ENCODE peak calls at places on chromosomes 16 and 17, in seven cellular contexts. One of them, this sample, is unnamed.

GRCh38 chr17:46796080-46796479 is 22.4 kb downstream of the WNT3 start:
- DNase-seq in Peyer's patch: no peak
- DNase-seq in gastrocnemius medialis: no peak
- DNase-seq in sigmoid colon: no peak
- DNase-seq in transverse colon: no peak
- DNase-seq in ovary: no peak
- DNase-seq in right lobe of liver: no peak
- DNase-seq in this sample: no peak

GRCh38 chr16:879986-880385 is 79.5 kb upstream of the GNG13 start:
- DNase-seq in transverse colon: no peak
- DNase-seq in right lobe of liver: peak; percentile 50
- DNase-seq in sigmoid colon: peak; percentile 46
- DNase-seq in gastrocnemius medialis: no peak
- DNase-seq in Peyer's patch: no peak
- DNase-seq in ovary: no peak
- DNase-seq in this sample: no peak

GRCh38 chr17:16474012-16474725 is 17.8 kb downstream of the LRRC75A start:
- DNase-seq in transverse colon: no peak
- DNase-seq in sigmoid colon: no peak
- DNase-seq in gastrocnemius medialis: no peak
- DNase-seq in ovary: no peak
- DNase-seq in Peyer's patch: no peak
- DNase-seq in right lobe of liver: no peak
- DNase-seq in this sample: no peak

GRCh38 chr16:57061084-57061905 is 31.1 kb upstream of the CPNE2 start:
- DNase-seq in transverse colon: peak; percentile 35
- DNase-seq in gastrocnemius medialis: peak; percentile 85
- DNase-seq in sigmoid colon: peak; percentile 92
- DNase-seq in ovary: peak; percentile 60
- DNase-seq in right lobe of liver: peak; percentile 97
- DNase-seq in Peyer's patch: peak; percentile 68
- DNase-seq in this sample: peak; percentile 83

GRCh38 chr17:12395733-12396354 is 269.8 kb upstream of the MYOCD start:
- DNase-seq in ovary: no peak
- DNase-seq in Peyer's patch: no peak
- DNase-seq in right lobe of liver: no peak
- DNase-seq in gastrocnemius medialis: no peak
- DNase-seq in sigmoid colon: no peak
- DNase-seq in transverse colon: no peak
- DNase-seq in this sample: no peak

GRCh38 chr16:15592324-15592723 is 50.6 kb downstream of the MARF1 start:
- DNase-seq in transverse colon: peak; percentile 27
- DNase-seq in ovary: no peak
- DNase-seq in right lobe of liver: no peak
- DNase-seq in sigmoid colon: no peak
- DNase-seq in gastrocnemius medialis: no peak
- DNase-seq in Peyer's patch: no peak
- DNase-seq in this sample: no peak

GRCh38 chr17:15490634-15491261 is 23.3 kb upstream of the CDRT4 start:
- DNase-seq in transverse colon: peak; percentile 74
- DNase-seq in ovary: no peak
- DNase-seq in gastrocnemius medialis: peak; percentile 70
- DNase-seq in Peyer's patch: peak; percentile 90
- DNase-seq in sigmoid colon: peak; percentile 87
- DNase-seq in right lobe of liver: no peak
- DNase-seq in this sample: peak; percentile 50

GRCh38 chr16:13959626-13960025 is 39.7 kb downstream of the ERCC4 start:
- DNase-seq in Peyer's patch: no peak
- DNase-seq in right lobe of liver: no peak
- DNase-seq in gastrocnemius medialis: no peak
- DNase-seq in ovary: no peak
- DNase-seq in sigmoid colon: no peak
- DNase-seq in transverse colon: no peak
- DNase-seq in this sample: no peak

GRCh38 chr16:86046901-86047300 is 147.9 kb downstream of the IRF8 start:
- DNase-seq in sigmoid colon: peak; percentile 48
- DNase-seq in Peyer's patch: peak; percentile 6
- DNase-seq in right lobe of liver: no peak
- DNase-seq in ovary: no peak
- DNase-seq in gastrocnemius medialis: no peak
- DNase-seq in transverse colon: peak; percentile 2
- DNase-seq in this sample: no peak

GRCh38 chr17:19372004-19372365 is 6.3 kb upstream of the MAPK7 start:
- DNase-seq in right lobe of liver: no peak
- DNase-seq in sigmoid colon: peak; percentile 17
- DNase-seq in Peyer's patch: no peak
- DNase-seq in ovary: no peak
- DNase-seq in transverse colon: no peak
- DNase-seq in gastrocnemius medialis: no peak
- DNase-seq in this sample: no peak

GRCh38 chr17:79125503-79125902 is 50.9 kb downstream of the ENGASE start:
- DNase-seq in sigmoid colon: no peak
- DNase-seq in right lobe of liver: no peak
- DNase-seq in Peyer's patch: no peak
- DNase-seq in transverse colon: no peak
- DNase-seq in gastrocnemius medialis: no peak
- DNase-seq in ovary: no peak
- DNase-seq in this sample: no peak

GRCh38 chr17:32523827-32524552 is 37.2 kb downstream of the CDK5R1 start:
- DNase-seq in ovary: no peak
- DNase-seq in Peyer's patch: no peak
- DNase-seq in sigmoid colon: peak; percentile 4
- DNase-seq in transverse colon: no peak
- DNase-seq in right lobe of liver: no peak
- DNase-seq in gastrocnemius medialis: no peak
- DNase-seq in this sample: no peak

GRCh38 chr16:27749946-27750345 is 200.0 kb downstream of the KATNIP start:
- DNase-seq in Peyer's patch: no peak
- DNase-seq in transverse colon: no peak
- DNase-seq in right lobe of liver: no peak
- DNase-seq in gastrocnemius medialis: no peak
- DNase-seq in ovary: no peak
- DNase-seq in sigmoid colon: no peak
- DNase-seq in this sample: no peak

GRCh38 chr17:2482218-2482617 is 29.5 kb downstream of the METTL16 start:
- DNase-seq in gastrocnemius medialis: no peak
- DNase-seq in Peyer's patch: no peak
- DNase-seq in right lobe of liver: no peak
- DNase-seq in transverse colon: no peak
- DNase-seq in ovary: no peak
- DNase-seq in sigmoid colon: no peak
- DNase-seq in this sample: no peak

GRCh38 chr16:60485877-60486489 is 1550.3 kb downstream of the CDH8 start:
- DNase-seq in right lobe of liver: no peak
- DNase-seq in ovary: no peak
- DNase-seq in sigmoid colon: no peak
- DNase-seq in transverse colon: no peak
- DNase-seq in Peyer's patch: no peak
- DNase-seq in gastrocnemius medialis: no peak
- DNase-seq in this sample: no peak

GRCh38 chr17:973053-973452 is 6.5 kb downstream of the NXN start:
- DNase-seq in gastrocnemius medialis: no peak
- DNase-seq in transverse colon: no peak
- DNase-seq in ovary: no peak
- DNase-seq in Peyer's patch: no peak
- DNase-seq in sigmoid colon: no peak
- DNase-seq in right lobe of liver: no peak
- DNase-seq in this sample: no peak

GRCh38 chr17:3574231-3574630 is 16.6 kb upstream of the TRPV3 start:
- DNase-seq in sigmoid colon: no peak
- DNase-seq in ovary: no peak
- DNase-seq in right lobe of liver: no peak
- DNase-seq in gastrocnemius medialis: no peak
- DNase-seq in transverse colon: no peak
- DNase-seq in Peyer's patch: no peak
- DNase-seq in this sample: peak; percentile 6

GRCh38 chr16:77234611-77235010 is 35.4 kb downstream of the SYCE1L start:
- DNase-seq in transverse colon: no peak
- DNase-seq in gastrocnemius medialis: no peak
- DNase-seq in ovary: no peak
- DNase-seq in sigmoid colon: no peak
- DNase-seq in Peyer's patch: no peak
- DNase-seq in right lobe of liver: no peak
- DNase-seq in this sample: no peak

GRCh38 chr17:21213491-21214014 is 408 bp downstream of the TMEM11 start:
- DNase-seq in transverse colon: peak; percentile 52
- DNase-seq in right lobe of liver: peak; percentile 66
- DNase-seq in Peyer's patch: peak; percentile 64
- DNase-seq in gastrocnemius medialis: no peak
- DNase-seq in ovary: no peak
- DNase-seq in sigmoid colon: peak; percentile 71
- DNase-seq in this sample: no peak

GRCh38 chr17:1713878-1714487 is 3.8 kb upstream of the TLCD2 start:
- DNase-seq in ovary: peak; percentile 63
- DNase-seq in transverse colon: peak; percentile 71
- DNase-seq in gastrocnemius medialis: no peak
- DNase-seq in Peyer's patch: no peak
- DNase-seq in right lobe of liver: peak; percentile 66
- DNase-seq in sigmoid colon: no peak
- DNase-seq in this sample: no peak

DNA sequence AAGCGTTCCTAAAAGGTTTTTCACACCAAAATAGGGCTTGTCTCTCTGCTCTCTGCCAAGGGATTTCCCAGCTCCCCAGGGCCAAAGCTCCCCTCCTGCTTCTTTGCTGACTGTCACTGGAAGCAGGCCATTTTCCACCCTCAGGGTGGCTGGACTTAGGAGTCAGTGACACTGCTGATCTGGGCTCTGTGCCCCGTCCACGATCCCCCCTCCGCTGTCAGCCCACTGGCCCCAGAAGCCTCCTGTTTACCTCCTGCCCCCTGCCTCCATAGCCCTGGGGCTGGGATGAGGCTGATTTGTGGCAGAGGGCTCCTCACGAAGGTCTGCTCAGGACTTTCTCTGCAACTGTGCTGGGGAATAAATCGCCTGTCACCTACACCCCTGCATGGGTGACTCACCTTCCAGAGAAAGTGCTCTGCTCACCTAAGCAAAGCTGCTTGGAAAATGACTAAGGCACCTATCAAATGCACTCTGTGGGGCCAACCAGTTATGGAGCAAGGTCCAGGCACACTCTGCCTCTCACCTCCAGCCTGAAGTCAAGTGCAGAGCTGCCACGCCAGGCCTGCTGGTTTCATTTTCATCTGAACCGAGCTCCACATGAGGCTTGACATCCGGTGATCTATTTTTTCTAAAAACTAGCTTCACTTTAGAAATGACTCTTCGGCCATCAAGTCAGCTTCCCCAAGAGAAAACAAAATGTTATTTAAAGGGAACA is 4.9 kb downstream of the MAP3K14 start:
- DNase-seq in transverse colon: peak; percentile 89
- DNase-seq in Peyer's patch: peak; percentile 95
- DNase-seq in gastrocnemius medialis: peak; percentile 92
- DNase-seq in right lobe of liver: peak; percentile 87
- DNase-seq in ovary: no peak
- DNase-seq in sigmoid colon: peak; percentile 86
- DNase-seq in this sample: peak; percentile 74
- TF ChIP-seq POLR2A in transverse colon: peak; percentile 80
- TF ChIP-seq POLR2A in Peyer's patch: peak; percentile 89
- TF ChIP-seq POLR2A in gastrocnemius medialis: peak; percentile 89
- TF ChIP-seq POLR2A in right lobe of liver: peak; percentile 74
- TF ChIP-seq POLR2A in ovary: no peak
- TF ChIP-seq POLR2A in sigmoid colon: no peak
- TF ChIP-seq POLR2A in this sample: no peak

DNA sequence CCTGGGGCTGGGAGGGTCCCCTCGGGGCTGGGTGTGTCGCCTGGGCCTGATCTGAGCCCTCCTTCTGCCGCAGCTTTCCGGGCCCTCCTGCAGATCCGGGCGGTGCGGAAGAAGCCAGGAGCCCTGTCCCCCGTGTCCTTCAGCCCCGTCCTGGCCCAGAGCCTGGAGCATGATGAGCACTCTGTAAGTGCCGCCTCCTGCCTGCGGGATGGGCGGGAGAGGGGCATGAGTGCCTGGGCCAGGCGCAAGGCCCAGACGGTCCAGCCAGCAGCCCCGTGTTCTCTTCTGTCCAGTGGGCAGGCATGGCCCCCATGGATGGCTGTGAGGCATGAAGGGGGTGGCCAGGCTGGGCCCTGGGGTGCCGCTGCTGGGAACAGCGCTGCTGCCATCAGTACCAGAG is 16.0 kb upstream of the NUDT16L1 start:
- DNase-seq in transverse colon: no peak
- DNase-seq in Peyer's patch: no peak
- DNase-seq in gastrocnemius medialis: no peak
- DNase-seq in sigmoid colon: no peak
- DNase-seq in right lobe of liver: no peak
- DNase-seq in ovary: peak; percentile 41
- DNase-seq in this sample: peak; percentile 75
- TF ChIP-seq POLR2A in transverse colon: no peak
- TF ChIP-seq POLR2A in Peyer's patch: no peak
- TF ChIP-seq POLR2A in gastrocnemius medialis: no peak
- TF ChIP-seq POLR2A in sigmoid colon: no peak
- TF ChIP-seq POLR2A in right lobe of liver: no peak
- TF ChIP-seq POLR2A in ovary: no peak
- TF ChIP-seq POLR2A in this sample: no peak

DNA sequence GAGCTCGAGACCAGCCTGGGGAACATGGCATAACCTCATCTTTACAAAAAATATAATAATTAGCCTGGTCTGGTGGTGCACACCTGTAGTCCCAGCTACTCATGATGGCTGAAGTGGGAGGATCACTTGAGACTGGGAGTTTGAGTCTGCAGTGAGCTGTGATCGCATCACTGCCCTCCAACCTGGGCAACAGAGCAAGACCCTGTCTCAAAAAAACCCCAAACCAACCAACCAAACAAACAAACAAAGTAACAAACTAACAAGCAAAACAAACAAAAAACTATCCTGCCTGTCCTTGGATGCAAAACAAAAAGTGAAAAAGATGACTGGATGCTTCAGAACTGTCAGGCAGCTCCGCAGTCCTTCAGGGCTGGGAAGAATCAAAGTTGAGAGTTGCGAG is 5.7 kb upstream of the NGFR start:
- DNase-seq in right lobe of liver: no peak
- DNase-seq in ovary: no peak
- DNase-seq in transverse colon: no peak
- DNase-seq in sigmoid colon: no peak
- DNase-seq in Peyer's patch: no peak
- DNase-seq in gastrocnemius medialis: no peak
- DNase-seq in this sample: no peak
- TF ChIP-seq POLR2A in right lobe of liver: no peak
- TF ChIP-seq POLR2A in ovary: no peak
- TF ChIP-seq POLR2A in transverse colon: no peak
- TF ChIP-seq POLR2A in sigmoid colon: no peak
- TF ChIP-seq POLR2A in Peyer's patch: no peak
- TF ChIP-seq POLR2A in gastrocnemius medialis: no peak
- TF ChIP-seq POLR2A in this sample: no peak

GRCh38 chr16:67199011-67199807 is at the start of gene ELMO3:
- DNase-seq in ovary: peak; percentile 55
- DNase-seq in Peyer's patch: peak; percentile 87
- DNase-seq in gastrocnemius medialis: no peak
- DNase-seq in transverse colon: peak; percentile 88
- DNase-seq in sigmoid colon: no peak
- DNase-seq in right lobe of liver: no peak
- DNase-seq in this sample: no peak
- TF ChIP-seq POLR2A in ovary: no peak
- TF ChIP-seq POLR2A in Peyer's patch: peak; percentile 93
- TF ChIP-seq POLR2A in gastrocnemius medialis: no peak
- TF ChIP-seq POLR2A in transverse colon: peak; percentile 94
- TF ChIP-seq POLR2A in sigmoid colon: no peak
- TF ChIP-seq POLR2A in right lobe of liver: peak; percentile 24
- TF ChIP-seq POLR2A in this sample: no peak

GRCh38 chr17:41967921-41968578 is 1.5 kb downstream of the CNP start:
- DNase-seq in Peyer's patch: no peak
- DNase-seq in ovary: peak; percentile 45
- DNase-seq in gastrocnemius medialis: no peak
- DNase-seq in right lobe of liver: peak; percentile 59
- DNase-seq in transverse colon: no peak
- DNase-seq in sigmoid colon: no peak
- DNase-seq in this sample: no peak
- TF ChIP-seq POLR2A in Peyer's patch: no peak
- TF ChIP-seq POLR2A in ovary: no peak
- TF ChIP-seq POLR2A in gastrocnemius medialis: no peak
- TF ChIP-seq POLR2A in right lobe of liver: no peak
- TF ChIP-seq POLR2A in transverse colon: no peak
- TF ChIP-seq POLR2A in sigmoid colon: no peak
- TF ChIP-seq POLR2A in this sample: no peak

GRCh38 chr17:50064253-50064991 is 8.5 kb downstream of the ITGA3 start:
- DNase-seq in ovary: peak; percentile 74
- DNase-seq in transverse colon: peak; percentile 41
- DNase-seq in right lobe of liver: peak; percentile 47
- DNase-seq in sigmoid colon: peak; percentile 86
- DNase-seq in Peyer's patch: no peak
- DNase-seq in gastrocnemius medialis: no peak
- DNase-seq in this sample: peak; percentile 79
- TF ChIP-seq POLR2A in ovary: no peak
- TF ChIP-seq POLR2A in transverse colon: no peak
- TF ChIP-seq POLR2A in right lobe of liver: no peak
- TF ChIP-seq POLR2A in sigmoid colon: no peak
- TF ChIP-seq POLR2A in Peyer's patch: no peak
- TF ChIP-seq POLR2A in gastrocnemius medialis: no peak
- TF ChIP-seq POLR2A in this sample: no peak